ENCODE peak calls at places on chromosome 14, in four cellular contexts. One of them, this sample, is unnamed.

GRCh38 chr14:68659021-68659931 is 133.6 kb downstream of the ZFP36L1 start:
- DNase-seq in GM12878: no peak
- DNase-seq in H1: peak
- DNase-seq in K562: no peak
- DNase-seq in this sample: peak

GRCh38 chr14:41377926-41378325 is 228.8 kb upstream of the LRFN5 start:
- DNase-seq in GM12878: no peak
- DNase-seq in H1: no peak
- DNase-seq in K562: no peak
- DNase-seq in this sample: no peak

GRCh38 chr14:41285193-41285748 is 321.4 kb upstream of the LRFN5 start:
- DNase-seq in GM12878: no peak
- DNase-seq in H1: peak
- DNase-seq in K562: no peak
- DNase-seq in this sample: peak

GRCh38 chr14:77102154-77102553 is 4.1 kb downstream of the CIPC start:
- DNase-seq in K562: no peak
- DNase-seq in H1: no peak
- DNase-seq in GM12878: no peak
- DNase-seq in this sample: no peak

GRCh38 chr14:93997082-93997481 is at the start of gene CCDC197:
- DNase-seq in GM12878: no peak
- DNase-seq in H1: no peak
- DNase-seq in K562: no peak
- DNase-seq in this sample: peak

GRCh38 chr14:31294736-31295398 is 87.3 kb upstream of the HECTD1 start:
- DNase-seq in GM12878: no peak
- DNase-seq in H1: no peak
- DNase-seq in K562: no peak
- DNase-seq in this sample: peak

GRCh38 chr14:64848239-64848638 is 31.5 kb downstream of the SPTB start:
- DNase-seq in GM12878: no peak
- DNase-seq in H1: no peak
- DNase-seq in K562: no peak
- DNase-seq in this sample: no peak

GRCh38 chr14:91882369-91882768 is 15.0 kb upstream of the TC2N start:
- DNase-seq in H1: no peak
- DNase-seq in K562: no peak
- DNase-seq in GM12878: no peak
- DNase-seq in this sample: no peak

DNA sequence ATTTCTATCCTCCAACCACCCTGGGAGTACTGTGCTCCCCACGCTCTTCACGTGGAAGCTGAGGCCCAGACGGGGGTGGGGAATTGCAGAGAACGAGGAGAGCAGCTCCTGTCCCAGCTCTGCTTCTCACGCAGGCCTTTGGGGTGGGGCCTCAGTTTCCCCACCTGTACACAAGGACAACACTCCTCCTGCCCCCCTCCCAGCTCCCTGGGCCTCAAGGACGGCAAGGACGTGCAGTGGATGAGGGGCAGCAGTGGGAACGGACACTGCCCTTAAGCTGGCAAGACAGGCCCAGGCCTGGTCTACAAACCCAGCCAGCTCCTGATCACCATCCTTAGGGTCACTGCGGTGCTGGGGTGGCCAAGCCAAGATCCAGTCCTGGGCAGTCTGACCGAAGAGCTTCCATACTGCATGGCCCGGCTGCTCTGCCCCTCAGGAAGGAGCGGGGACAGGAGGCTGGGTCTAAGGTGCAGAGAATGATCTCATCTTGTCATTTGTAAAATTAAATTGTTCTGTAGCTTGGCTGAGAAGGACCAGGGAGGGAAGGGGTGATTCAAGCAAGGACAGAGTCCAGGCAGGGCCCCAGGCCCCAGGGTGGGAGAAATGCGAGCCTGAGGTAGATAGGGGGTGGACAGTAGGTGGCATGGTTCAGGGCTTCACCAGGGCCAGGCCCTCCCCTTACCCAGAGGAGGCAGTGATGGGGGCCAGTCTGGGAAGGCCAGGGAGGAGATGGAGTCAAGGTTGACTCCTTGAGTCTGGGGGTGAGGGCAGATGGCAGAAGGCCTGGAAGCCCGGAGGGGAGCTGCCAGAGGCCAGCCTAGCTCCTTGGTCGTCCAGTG is 1.3 kb upstream of the CLBA1 start:
- DNase-seq in H1: no peak
- DNase-seq in GM12878: no peak
- DNase-seq in K562: no peak
- DNase-seq in this sample: no peak
- TF ChIP-seq CHD1 in H1: no peak
- TF ChIP-seq CHD1 in GM12878: no peak
- TF ChIP-seq CHD1 in K562: no peak
- TF ChIP-seq CHD1 in this sample: no peak

GRCh38 chr14:85076111-85076510 is 453.8 kb upstream of the FLRT2 start:
- DNase-seq in GM12878: no peak
- DNase-seq in H1: no peak
- DNase-seq in K562: no peak
- DNase-seq in this sample: no peak

GRCh38 chr14:85071447-85071846 is 458.5 kb upstream of the FLRT2 start:
- DNase-seq in GM12878: no peak
- DNase-seq in K562: no peak
- DNase-seq in H1: no peak
- DNase-seq in this sample: no peak

GRCh38 chr14:85079842-85080741 is 449.9 kb upstream of the FLRT2 start:
- DNase-seq in H1: no peak
- DNase-seq in GM12878: no peak
- DNase-seq in K562: no peak
- DNase-seq in this sample: no peak

DNA sequence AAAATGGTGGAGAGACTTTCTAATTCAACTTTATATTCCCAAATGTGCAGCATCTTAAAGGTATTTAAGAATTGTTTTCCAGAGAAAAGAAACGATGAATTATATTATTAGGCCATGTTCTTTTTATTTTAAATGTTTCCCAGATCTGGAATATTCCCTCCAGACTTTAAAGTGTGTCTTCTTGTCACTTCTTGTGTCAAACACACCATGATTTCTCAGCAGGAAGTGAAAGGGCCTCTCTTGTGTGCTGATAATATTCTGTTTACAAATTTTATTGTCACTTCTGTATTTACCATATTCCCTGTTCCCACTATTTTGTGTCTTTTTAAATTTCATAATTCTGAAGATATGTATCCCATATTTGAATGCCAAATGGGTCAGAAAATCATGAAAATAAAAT is 455.0 kb upstream of the FLRT2 start:
- DNase-seq in GM12878: no peak
- DNase-seq in K562: no peak
- DNase-seq in H1: no peak
- DNase-seq in this sample: no peak
- TF ChIP-seq CTCF in GM12878: no peak
- TF ChIP-seq CTCF in K562: no peak
- TF ChIP-seq CTCF in H1: no peak
- TF ChIP-seq CTCF in this sample: no peak

DNA sequence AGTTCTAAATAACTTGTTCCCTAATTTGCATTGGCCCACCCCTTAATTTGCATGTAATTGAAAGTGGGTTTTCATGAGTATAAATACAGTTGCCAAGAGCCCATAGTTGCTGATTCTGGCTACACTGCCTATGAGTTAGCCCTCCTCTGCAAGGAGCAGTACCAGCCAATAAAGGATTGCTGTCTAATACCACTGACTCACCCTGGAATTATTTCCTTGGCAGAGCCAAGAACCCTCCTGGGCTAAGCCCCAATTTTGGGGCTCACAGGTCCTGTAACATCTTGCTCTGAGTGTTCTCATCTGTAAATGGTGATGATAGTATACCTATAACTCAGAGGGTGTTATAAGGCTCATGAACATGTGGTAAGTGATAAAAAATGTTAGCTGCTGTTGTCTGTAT is 6.8 kb downstream of the TTC8 start:
- DNase-seq in K562: no peak
- DNase-seq in GM12878: no peak
- DNase-seq in H1: no peak
- DNase-seq in this sample: peak
- TF ChIP-seq CHD1 in K562: no peak
- TF ChIP-seq CHD1 in GM12878: no peak
- TF ChIP-seq CHD1 in H1: no peak
- TF ChIP-seq CHD1 in this sample: no peak

DNA sequence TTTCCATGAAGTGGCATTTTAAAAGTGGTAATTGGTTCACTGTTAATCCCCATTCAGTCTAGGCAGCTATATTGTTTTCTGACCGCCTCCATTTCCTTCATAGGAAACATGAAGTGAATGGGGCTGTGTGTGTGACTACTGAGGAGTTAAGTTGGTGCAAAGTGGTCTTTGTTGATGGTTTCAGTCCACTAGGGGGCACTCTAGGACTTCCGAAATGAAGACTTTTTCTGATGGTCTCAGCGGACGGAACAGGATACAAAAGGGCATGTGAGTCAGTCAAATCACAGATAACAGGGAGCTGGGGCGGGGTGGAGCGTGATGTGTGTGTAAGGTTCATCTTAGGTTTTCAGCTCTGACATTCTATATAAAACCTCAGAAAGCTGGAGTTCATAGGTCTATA is 240.1 kb upstream of the OR4E1 start:
- DNase-seq in GM12878: peak
- DNase-seq in K562: peak
- DNase-seq in H1: peak
- DNase-seq in this sample: peak
- TF ChIP-seq CTCF in GM12878: peak
- TF ChIP-seq CTCF in K562: peak
- TF ChIP-seq CTCF in H1: no peak
- TF ChIP-seq CTCF in this sample: peak

GRCh38 chr14:106207316-106207715 is 680.9 kb downstream of the TMEM121 start:
- DNase-seq in H1: no peak
- DNase-seq in GM12878: no peak
- DNase-seq in K562: no peak
- DNase-seq in this sample: no peak

GRCh38 chr14:106208794-106209193 is 682.4 kb downstream of the TMEM121 start:
- DNase-seq in K562: no peak
- DNase-seq in GM12878: no peak
- DNase-seq in H1: no peak
- DNase-seq in this sample: no peak

GRCh38 chr14:106211489-106211888 is 685.1 kb downstream of the TMEM121 start:
- DNase-seq in K562: no peak
- DNase-seq in H1: no peak
- DNase-seq in GM12878: no peak
- DNase-seq in this sample: no peak

GRCh38 chr14:106209745-106210144 is 683.4 kb downstream of the TMEM121 start:
- DNase-seq in K562: no peak
- DNase-seq in GM12878: no peak
- DNase-seq in H1: no peak
- DNase-seq in this sample: no peak

DNA sequence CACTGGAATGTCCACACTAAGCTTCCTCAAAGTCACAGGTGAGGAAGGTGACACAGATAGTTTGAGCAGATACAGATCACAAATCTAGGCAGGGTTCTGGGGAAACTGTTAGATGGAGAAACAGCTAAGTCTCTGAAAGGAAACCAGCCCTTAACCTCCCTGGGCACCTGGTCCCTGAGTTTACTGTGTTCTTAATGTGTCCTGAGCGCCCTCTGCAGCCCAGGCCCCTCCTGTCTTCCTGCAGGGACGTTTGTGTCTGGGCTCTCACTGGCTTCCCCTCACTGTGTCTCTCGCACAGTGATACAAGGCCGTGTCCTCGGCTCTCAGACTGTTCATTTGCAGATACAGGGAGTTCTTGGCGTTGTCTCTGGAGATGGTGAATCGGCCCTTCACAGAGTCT is 684.3 kb downstream of the TMEM121 start:
- DNase-seq in GM12878: no peak
- DNase-seq in K562: no peak
- DNase-seq in H1: no peak
- DNase-seq in this sample: no peak
- TF ChIP-seq CHD1 in GM12878: no peak
- TF ChIP-seq CHD1 in K562: no peak
- TF ChIP-seq CHD1 in H1: no peak
- TF ChIP-seq CHD1 in this sample: no peak

GRCh38 chr14:102785598-102785963 is 8.3 kb downstream of the TRAF3 start:
- DNase-seq in GM12878: no peak
- DNase-seq in H1: no peak
- DNase-seq in K562: no peak
- DNase-seq in this sample: no peak
- TF ChIP-seq CTCF in GM12878: peak
- TF ChIP-seq CTCF in H1: peak
- TF ChIP-seq CTCF in K562: no peak
- TF ChIP-seq CTCF in this sample: no peak

DNA sequence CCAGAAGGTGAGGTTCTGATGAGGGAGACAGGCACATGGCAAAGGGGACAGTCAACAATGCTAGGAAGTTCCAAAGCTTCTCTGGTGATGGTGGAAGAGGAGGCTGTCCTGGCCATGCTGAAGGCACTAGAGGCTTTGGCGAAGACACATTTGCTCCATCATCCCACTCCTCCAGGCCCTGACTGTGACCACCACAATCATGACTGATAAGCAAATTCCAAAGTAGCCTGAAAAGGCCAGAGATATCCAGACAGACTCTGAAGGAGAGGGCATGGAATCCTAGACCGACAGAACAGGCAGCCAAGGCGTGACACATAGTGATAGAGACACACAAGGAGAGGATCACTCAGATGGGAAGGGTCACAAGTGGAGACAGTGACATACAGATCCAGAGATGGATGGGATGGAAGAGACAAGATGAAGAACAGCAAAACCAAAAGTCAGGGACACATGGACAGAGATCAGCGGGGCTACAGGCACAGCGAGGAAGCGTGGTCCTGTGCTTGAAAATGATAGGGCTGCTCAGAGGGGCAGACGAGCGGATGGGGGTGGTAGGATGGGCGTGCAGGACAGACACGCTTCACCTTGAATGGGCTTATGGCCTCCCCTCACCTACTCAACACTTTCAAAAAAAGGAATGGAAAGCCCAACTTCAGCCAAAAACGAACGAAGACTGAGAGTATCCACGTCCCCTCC is 1.3 kb downstream of the ZFHX2 start:
- DNase-seq in H1: no peak
- DNase-seq in K562: no peak
- DNase-seq in GM12878: no peak
- DNase-seq in this sample: no peak
- TF ChIP-seq CHD1 in H1: no peak
- TF ChIP-seq CHD1 in K562: no peak
- TF ChIP-seq CHD1 in GM12878: no peak
- TF ChIP-seq CHD1 in this sample: no peak

This sample was measured in IMR-90.